ENCODE peak calls at places on chromosomes 16 and 17, in nine cellular contexts. Y is HTR-8/SVneo; K is cardiac muscle cell; B is heart right ventricle; P is EL; N is NCI-H187; H is left colon; X is activated naive CD4-positive, alpha-beta T cell; R is Kasumi-1. Q is an unnamed sample.

GRCh38 chr16:69595127-69596036 is 29.6 kb downstream of the NFAT5 start:
- DNase-seq in Y (peak), K (no peak), B (no peak), P (peak), N (no peak), H (no peak), X (no peak), R (no peak), Q (no peak)

GRCh38 chr16:30609002-30609927 is 924 bp downstream of the ZNF689 start:
- DNase-seq in Y (peak), K (peak), B (peak), P (peak), N (no peak), H (peak), X (no peak), R (no peak), Q (no peak)

GRCh38 chr16:15652293-15653001 is 2.4 kb downstream of the NDE1 start:
- DNase-seq in Y (no peak), K (no peak), B (no peak), P (no peak), N (no peak), H (no peak), X (no peak), R (no peak), Q (no peak)

GRCh38 chr17:12522743-12523181 is 142.9 kb upstream of the MYOCD start:
- DNase-seq in Y (peak), K (peak), B (no peak), P (peak), N (no peak), H (peak), X (no peak), R (no peak), Q (no peak)

GRCh38 chr16:75130150-75130771 is 13.7 kb upstream of the LDHD start:
- DNase-seq in Y (no peak), K (no peak), B (no peak), P (no peak), N (no peak), H (no peak), X (no peak), R (no peak), Q (no peak)

GRCh38 chr16:57588821-57589220 is 39.6 kb upstream of the ADGRG1 start:
- DNase-seq in Y (no peak), K (no peak), B (no peak), P (no peak), N (no peak), H (no peak), X (no peak), R (no peak), Q (no peak)

GRCh38 chr16:57539072-57539796 is 2.9 kb upstream of the CCDC102A start:
- DNase-seq in Y (no peak), K (no peak), B (no peak), P (no peak), N (no peak), H (no peak), X (no peak), R (peak), Q (no peak)

GRCh38 chr17:17416400-17417360 is 60.1 kb upstream of the MED9 start:
- DNase-seq in Y (no peak), K (no peak), B (no peak), P (peak), N (no peak), H (no peak), X (no peak), R (no peak), Q (no peak)

GRCh38 chr16:30054959-30055553 is 10.5 kb upstream of the ALDOA start:
- DNase-seq in Y (no peak), K (peak), B (no peak), P (no peak), N (no peak), H (peak), X (no peak), R (no peak), Q (no peak)

GRCh38 chr16:84605339-84605848 is 12.5 kb downstream of the COTL1 start:
- DNase-seq in Y (no peak), K (no peak), B (no peak), P (peak), N (no peak), H (no peak), X (no peak), R (no peak), Q (no peak)

GRCh38 chr16:1708768-1709180 is 2.8 kb downstream of the MAPK8IP3 start:
- DNase-seq in Y (no peak), K (peak), B (peak), P (no peak), N (peak), H (no peak), X (no peak), R (no peak), Q (no peak)

GRCh38 chr16:23186171-23186570 is 3.6 kb downstream of the SCNN1G start:
- DNase-seq in Y (no peak), K (no peak), B (peak), P (no peak), N (no peak), H (no peak), X (no peak), R (no peak), Q (no peak)

GRCh38 chr16:70682239-70683145 is 3.4 kb downstream of the MTSS2 start:
- DNase-seq in Y (no peak), K (no peak), B (peak), P (no peak), N (no peak), H (no peak), X (no peak), R (no peak), Q (no peak)

GRCh38 chr16:87006789-87007745 is 310.1 kb downstream of the C16orf95 start:
- DNase-seq in Y (no peak), K (no peak), B (no peak), P (no peak), N (no peak), H (no peak), X (no peak), R (no peak), Q (no peak)

GRCh38 chr16:25512041-25512440 is 179.7 kb upstream of the HS3ST4 start:
- DNase-seq in Y (no peak), K (no peak), B (no peak), P (no peak), N (no peak), H (no peak), X (no peak), R (no peak), Q (no peak)

GRCh38 chr17:32275060-32276042 is 9.7 kb downstream of the RHBDL3 start:
- DNase-seq in Y (peak), K (no peak), B (peak), P (peak), N (no peak), H (no peak), X (no peak), R (peak), Q (no peak)

GRCh38 chr17:48330386-48330785 is 99.6 kb downstream of the SKAP1 start:
- DNase-seq in Y (no peak), K (no peak), B (no peak), P (no peak), N (no peak), H (no peak), X (no peak), R (no peak), Q (no peak)

GRCh38 chr16:23754594-23755483 is at the start of gene CHP2:
- DNase-seq in Y (no peak), K (peak), B (peak), P (no peak), N (no peak), H (peak), X (no peak), R (no peak), Q (no peak)

GRCh38 chr16:15790458-15790857 is 66.4 kb downstream of the MYH11 start:
- DNase-seq in Y (no peak), K (no peak), B (no peak), P (no peak), N (no peak), H (no peak), X (no peak), R (no peak), Q (no peak)

GRCh38 chr17:305090-305976 is 47.3 kb downstream of the RPH3AL start:
- DNase-seq in Y (no peak), K (peak), B (no peak), P (no peak), N (no peak), H (peak), X (no peak), R (no peak), Q (no peak)

GRCh38 chr16:72961115-72961832 is 86.7 kb downstream of the ZFHX3 start:
- DNase-seq in Y (no peak), K (no peak), B (no peak), P (no peak), N (peak), H (no peak), X (no peak), R (no peak), Q (no peak)

GRCh38 chr16:2156025-2156848 is 655 bp downstream of the TRAF7 start:
- DNase-seq in Y (no peak), K (peak), B (no peak), P (peak), N (no peak), H (peak), X (no peak), R (peak), Q (peak)

GRCh38 chr17:82583720-82584234 is 64.2 kb downstream of the FOXK2 start:
- DNase-seq in Y (no peak), K (peak), B (no peak), P (no peak), N (peak), H (no peak), X (no peak), R (no peak), Q (no peak)

GRCh38 chr17:21376835-21377690 is 906 bp downstream of the KCNJ12 start:
- DNase-seq in Y (peak), K (peak), B (peak), P (peak), N (no peak), H (no peak), X (no peak), R (no peak), Q (no peak)

GRCh38 chr17:42895185-42895555 is 5.4 kb upstream of the G6PC1 start:
- DNase-seq in Y (peak), K (no peak), B (peak), P (peak), N (no peak), H (peak), X (no peak), R (peak), Q (no peak)

GRCh38 chr17:4007346-4008081 is 43.3 kb upstream of the ATP2A3 start:
- DNase-seq in Y (no peak), K (peak), B (no peak), P (no peak), N (no peak), H (no peak), X (no peak), R (no peak), Q (no peak)

GRCh38 chr16:4693956-4694663 is 748 bp downstream of the NUDT16L1 start:
- DNase-seq in Y (peak), K (peak), B (peak), P (peak), N (no peak), H (peak), X (no peak), R (no peak), Q (no peak)

GRCh38 chr16:12661656-12662172 is 142.0 kb downstream of the CPPED1 start:
- DNase-seq in Y (no peak), K (peak), B (no peak), P (peak), N (no peak), H (no peak), X (no peak), R (peak), Q (no peak)

GRCh38 chr16:79270011-79270410 is 330.5 kb downstream of the MAF start:
- DNase-seq in Y (no peak), K (no peak), B (no peak), P (no peak), N (no peak), H (no peak), X (no peak), R (no peak), Q (no peak)

GRCh38 chr17:81097134-81097942 is 62.4 kb downstream of the BAIAP2 start:
- DNase-seq in Y (peak), K (peak), B (peak), P (peak), N (no peak), H (peak), X (no peak), R (no peak), Q (no peak)

GRCh38 chr16:49921791-49922456 is 66.0 kb upstream of the ZNF423 start:
- DNase-seq in Y (peak), K (peak), B (peak), P (peak), N (no peak), H (peak), X (no peak), R (peak), Q (no peak)

GRCh38 chr17:41131979-41132378 is 8.0 kb upstream of the KRTAP4-12 start:
- DNase-seq in Y (peak), K (no peak), B (no peak), P (peak), N (no peak), H (no peak), X (no peak), R (no peak), Q (no peak)

GRCh38 chr17:61130320-61130719 is 269.3 kb upstream of the TBX2 start:
- DNase-seq in Y (no peak), K (no peak), B (no peak), P (no peak), N (no peak), H (no peak), X (no peak), R (peak), Q (no peak)

GRCh38 chr16:2422123-2422867 is 7.0 kb upstream of the CCNF start:
- DNase-seq in Y (no peak), K (no peak), B (no peak), P (no peak), N (no peak), H (no peak), X (no peak), R (no peak), Q (no peak)

GRCh38 chr17:60354223-60354622 is 37.7 kb downstream of the USP32 start:
- DNase-seq in Y (peak), K (no peak), B (no peak), P (peak), N (no peak), H (no peak), X (no peak), R (no peak), Q (peak)

GRCh38 chr17:55356440-55357328 is 65.0 kb downstream of the MMD start:
- DNase-seq in Y (peak), K (peak), B (peak), P (peak), N (peak), H (peak), X (peak), R (peak), Q (peak)

GRCh38 chr16:56192644-56192960 is 1.3 kb downstream of the GNAO1 start:
- DNase-seq in Y (no peak), K (no peak), B (no peak), P (no peak), N (no peak), H (no peak), X (no peak), R (no peak), Q (no peak)

GRCh38 chr17:1958134-1958881 is 66.8 kb downstream of the RTN4RL1 start:
- DNase-seq in Y (no peak), K (no peak), B (no peak), P (no peak), N (no peak), H (no peak), X (no peak), R (no peak), Q (peak)

GRCh38 chr16:72598696-72599095 is 426.7 kb upstream of the PMFBP1 start:
- DNase-seq in Y (no peak), K (no peak), B (no peak), P (no peak), N (no peak), H (no peak), X (no peak), R (no peak), Q (no peak)

Q was measured in GF-D8.